ENCODE peak calls at places on chromosomes 13 and 19, in four cellular contexts. One of them, this sample, is unnamed.

GRCh38 chr19:46537136-46538097 is 41.8 kb upstream of the PNMA8B start:
- DNase-seq in Caco-2: no peak
- DNase-seq in lower lobe of right lung: peak; percentile 67
- DNase-seq in tibial artery: peak; percentile 62
- DNase-seq in this sample: peak; percentile 61

GRCh38 chr19:18441804-18442788 is 4.2 kb upstream of the ISYNA1 start:
- DNase-seq in Caco-2: peak; percentile 57
- DNase-seq in tibial artery: no peak
- DNase-seq in lower lobe of right lung: no peak
- DNase-seq in this sample: no peak

GRCh38 chr13:95325485-95325884 is 24.2 kb upstream of the ABCC4 start:
- DNase-seq in Caco-2: no peak
- DNase-seq in tibial artery: no peak
- DNase-seq in lower lobe of right lung: no peak
- DNase-seq in this sample: no peak

GRCh38 chr13:48944221-48944620 is 31.5 kb upstream of the FNDC3A start:
- DNase-seq in Caco-2: no peak
- DNase-seq in tibial artery: no peak
- DNase-seq in lower lobe of right lung: no peak
- DNase-seq in this sample: peak; percentile 30

GRCh38 chr13:113805431-113806103 is 46.5 kb downstream of the TMEM255B start:
- DNase-seq in tibial artery: no peak
- DNase-seq in lower lobe of right lung: no peak
- DNase-seq in Caco-2: no peak
- DNase-seq in this sample: no peak

GRCh38 chr19:6713773-6714692 is 6.4 kb downstream of the C3 start:
- DNase-seq in Caco-2: no peak
- DNase-seq in lower lobe of right lung: peak; percentile 42
- DNase-seq in tibial artery: no peak
- DNase-seq in this sample: no peak

GRCh38 chr19:21158523-21159135 is 16.8 kb downstream of the ZNF431 start:
- DNase-seq in lower lobe of right lung: no peak
- DNase-seq in tibial artery: no peak
- DNase-seq in Caco-2: no peak
- DNase-seq in this sample: peak; percentile 69

GRCh38 chr19:34082289-34083077 is 89.8 kb upstream of the LSM14A start:
- DNase-seq in tibial artery: no peak
- DNase-seq in lower lobe of right lung: no peak
- DNase-seq in Caco-2: no peak
- DNase-seq in this sample: no peak

GRCh38 chr13:35164324-35164932 is 222.4 kb downstream of the NBEA start:
- DNase-seq in Caco-2: no peak
- DNase-seq in lower lobe of right lung: no peak
- DNase-seq in tibial artery: no peak
- DNase-seq in this sample: peak; percentile 65

GRCh38 chr13:98749501-98749900 is 3.0 kb downstream of the SLC15A1 start:
- DNase-seq in lower lobe of right lung: no peak
- DNase-seq in tibial artery: no peak
- DNase-seq in Caco-2: no peak
- DNase-seq in this sample: peak; percentile 31

GRCh38 chr19:13208131-13208963 is 58.1 kb downstream of the IER2 start:
- DNase-seq in lower lobe of right lung: peak; percentile 74
- DNase-seq in tibial artery: peak; percentile 41
- DNase-seq in Caco-2: no peak
- DNase-seq in this sample: peak; percentile 83

GRCh38 chr19:13008926-13009787 is 13.9 kb downstream of the NFIX start:
- DNase-seq in tibial artery: no peak
- DNase-seq in lower lobe of right lung: no peak
- DNase-seq in Caco-2: no peak
- DNase-seq in this sample: no peak

GRCh38 chr13:107518292-107518691 is 697.0 kb downstream of the LIG4 start:
- DNase-seq in tibial artery: no peak
- DNase-seq in Caco-2: no peak
- DNase-seq in lower lobe of right lung: no peak
- DNase-seq in this sample: peak; percentile 24

GRCh38 chr13:27379694-27380596 is 44.5 kb upstream of the GTF3A start:
- DNase-seq in tibial artery: peak; percentile 35
- DNase-seq in lower lobe of right lung: no peak
- DNase-seq in Caco-2: peak; percentile 85
- DNase-seq in this sample: peak; percentile 44

GRCh38 chr13:98144501-98145350 is 1.8 kb downstream of the FARP1 start:
- DNase-seq in Caco-2: peak; percentile 58
- DNase-seq in tibial artery: no peak
- DNase-seq in lower lobe of right lung: peak; percentile 50
- DNase-seq in this sample: peak; percentile 42

GRCh38 chr19:35613574-35613973 is 1.0 kb downstream of the HAUS5 start:
- DNase-seq in tibial artery: no peak
- DNase-seq in lower lobe of right lung: no peak
- DNase-seq in Caco-2: no peak
- DNase-seq in this sample: no peak

GRCh38 chr13:27372896-27373295 is 51.5 kb upstream of the GTF3A start:
- DNase-seq in Caco-2: peak; percentile 80
- DNase-seq in lower lobe of right lung: peak; percentile 80
- DNase-seq in tibial artery: no peak
- DNase-seq in this sample: peak; percentile 18

GRCh38 chr13:43203781-43204180 is 180.4 kb downstream of the DNAJC15 start:
- DNase-seq in lower lobe of right lung: no peak
- DNase-seq in tibial artery: no peak
- DNase-seq in Caco-2: no peak
- DNase-seq in this sample: no peak

GRCh38 chr19:14450168-14450874 is 17.2 kb downstream of the PKN1 start:
- DNase-seq in lower lobe of right lung: no peak
- DNase-seq in tibial artery: no peak
- DNase-seq in Caco-2: peak; percentile 81
- DNase-seq in this sample: peak; percentile 28

GRCh38 chr19:39582891-39583625 is 19.3 kb upstream of the LGALS13 start:
- DNase-seq in tibial artery: no peak
- DNase-seq in lower lobe of right lung: no peak
- DNase-seq in Caco-2: no peak
- DNase-seq in this sample: no peak

GRCh38 chr13:107035778-107036177 is 467.8 kb upstream of the ARGLU1 start:
- DNase-seq in tibial artery: no peak
- DNase-seq in lower lobe of right lung: no peak
- DNase-seq in Caco-2: no peak
- DNase-seq in this sample: peak; percentile 21

GRCh38 chr13:101394597-101394996 is 21.7 kb downstream of the NALCN start:
- DNase-seq in lower lobe of right lung: no peak
- DNase-seq in tibial artery: no peak
- DNase-seq in Caco-2: no peak
- DNase-seq in this sample: no peak

GRCh38 chr19:310141-310651 is 19.0 kb upstream of the PLPP2 start:
- DNase-seq in tibial artery: no peak
- DNase-seq in lower lobe of right lung: no peak
- DNase-seq in Caco-2: no peak
- DNase-seq in this sample: no peak

GRCh38 chr13:41568990-41569387 is 111.6 kb downstream of the RGCC start:
- DNase-seq in tibial artery: no peak
- DNase-seq in lower lobe of right lung: no peak
- DNase-seq in Caco-2: no peak
- DNase-seq in this sample: peak; percentile 71

GRCh38 chr13:27476943-27477681 is 26.7 kb upstream of the MTIF3 start:
- DNase-seq in tibial artery: no peak
- DNase-seq in Caco-2: peak; percentile 56
- DNase-seq in lower lobe of right lung: no peak
- DNase-seq in this sample: peak; percentile 7

GRCh38 chr19:18456974-18457373 is 19.0 kb upstream of the ISYNA1 start:
- DNase-seq in Caco-2: no peak
- DNase-seq in lower lobe of right lung: no peak
- DNase-seq in tibial artery: peak; percentile 80
- DNase-seq in this sample: no peak

GRCh38 chr19:56681702-56682101 is 10.1 kb upstream of the ZNF835 start:
- DNase-seq in tibial artery: no peak
- DNase-seq in lower lobe of right lung: no peak
- DNase-seq in Caco-2: no peak
- DNase-seq in this sample: no peak

GRCh38 chr13:112153846-112154245 is 86.9 kb downstream of the SOX1 start:
- DNase-seq in lower lobe of right lung: no peak
- DNase-seq in tibial artery: no peak
- DNase-seq in Caco-2: no peak
- DNase-seq in this sample: no peak

GRCh38 chr13:111939285-111940278 is 127.4 kb upstream of the SOX1 start:
- DNase-seq in Caco-2: no peak
- DNase-seq in tibial artery: no peak
- DNase-seq in lower lobe of right lung: no peak
- DNase-seq in this sample: no peak

GRCh38 chr13:28526876-28527275 is 31.9 kb upstream of the FLT1 start:
- DNase-seq in tibial artery: no peak
- DNase-seq in lower lobe of right lung: no peak
- DNase-seq in Caco-2: no peak
- DNase-seq in this sample: no peak

GRCh38 chr19:54041969-54042606 is 21.6 kb downstream of the VSTM1 start:
- DNase-seq in lower lobe of right lung: no peak
- DNase-seq in tibial artery: no peak
- DNase-seq in Caco-2: no peak
- DNase-seq in this sample: no peak

GRCh38 chr13:111387026-111387871 is 66.8 kb downstream of the TEX29 start:
- DNase-seq in tibial artery: peak; percentile 2
- DNase-seq in Caco-2: no peak
- DNase-seq in lower lobe of right lung: no peak
- DNase-seq in this sample: no peak

GRCh38 chr19:33644284-33644836 is 22.6 kb downstream of the CHST8 start:
- DNase-seq in Caco-2: no peak
- DNase-seq in lower lobe of right lung: peak; percentile 11
- DNase-seq in tibial artery: no peak
- DNase-seq in this sample: no peak

DNA sequence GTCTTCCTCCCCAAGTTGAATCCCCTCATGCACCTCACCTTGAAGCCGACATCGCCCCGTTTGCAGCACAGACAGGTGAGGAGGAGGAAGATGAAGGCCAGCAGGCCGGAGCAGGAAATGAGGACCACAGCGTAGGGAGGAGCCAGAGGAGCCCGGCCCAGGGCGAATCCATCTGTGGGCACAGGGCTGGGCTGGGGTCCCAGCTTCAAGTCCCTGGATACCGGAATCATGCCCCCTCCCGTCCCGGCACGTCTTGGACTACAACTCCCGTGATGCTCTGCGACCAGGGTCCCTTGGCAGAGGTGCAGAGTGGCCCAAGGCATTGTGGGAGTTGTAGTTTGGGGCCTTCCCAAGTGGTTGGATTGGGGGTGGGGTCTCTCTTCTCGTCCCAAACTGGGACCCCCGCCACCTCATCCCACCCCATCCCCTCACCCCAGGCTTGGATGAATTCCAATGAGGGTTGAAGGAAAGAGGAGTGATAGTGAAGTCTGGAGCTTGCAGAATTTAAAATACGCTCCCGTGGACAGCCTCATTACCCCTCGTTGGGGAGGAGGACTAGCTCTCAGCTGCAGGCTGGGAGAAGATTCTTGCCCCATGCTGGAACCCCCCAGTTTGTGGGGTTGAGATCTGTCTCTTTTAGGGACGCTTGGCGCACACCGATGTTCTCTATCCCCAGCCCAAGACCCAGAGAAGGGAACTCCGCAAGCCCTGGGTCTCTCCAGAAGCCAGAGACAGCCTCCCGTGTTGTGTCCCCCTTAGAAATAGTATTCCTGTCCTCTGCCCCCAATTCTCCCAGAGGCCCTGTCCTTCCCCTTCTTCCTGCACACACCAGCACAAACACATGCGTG is 990 bp downstream of the LMTK3 start:
- DNase-seq in Caco-2: peak; percentile 78
- DNase-seq in lower lobe of right lung: peak; percentile 71
- DNase-seq in tibial artery: peak; percentile 57
- DNase-seq in this sample: peak; percentile 53
- H3K4me3 ChIP-seq in Caco-2: peak overlapping the region; percentile 32
- H3K4me3 ChIP-seq in lower lobe of right lung: peak overlapping the region; percentile 21
- H3K4me3 ChIP-seq in tibial artery: no peak overlapping the region
- H3K4me3 ChIP-seq in this sample: peak overlapping the region; percentile 14

DNA sequence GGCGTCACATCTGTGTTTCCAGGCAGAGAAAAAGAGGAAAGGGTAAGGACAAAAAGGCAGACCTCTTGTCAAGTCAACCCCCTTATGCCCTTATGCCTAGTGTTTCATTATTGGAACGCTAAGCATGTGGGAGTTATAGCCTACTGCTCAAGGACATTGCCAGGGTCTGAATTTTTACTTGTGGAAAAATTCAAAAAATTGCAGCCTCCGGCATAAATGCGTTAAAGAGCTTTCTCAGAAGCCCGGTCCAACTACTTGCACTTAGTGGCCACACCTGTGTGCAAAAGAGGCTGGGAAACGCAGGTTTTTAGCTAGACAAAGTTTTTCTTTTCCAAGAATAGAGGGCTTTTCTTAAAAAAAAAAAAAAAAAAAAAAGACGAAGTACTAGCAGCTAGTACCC is 139.8 kb downstream of the DPF1 start:
- DNase-seq in tibial artery: no peak
- DNase-seq in lower lobe of right lung: no peak
- DNase-seq in Caco-2: no peak
- DNase-seq in this sample: no peak
- TF ChIP-seq CTCF in tibial artery: no peak
- TF ChIP-seq CTCF in lower lobe of right lung: no peak
- TF ChIP-seq CTCF in Caco-2: no peak
- TF ChIP-seq CTCF in this sample: no peak

DNA sequence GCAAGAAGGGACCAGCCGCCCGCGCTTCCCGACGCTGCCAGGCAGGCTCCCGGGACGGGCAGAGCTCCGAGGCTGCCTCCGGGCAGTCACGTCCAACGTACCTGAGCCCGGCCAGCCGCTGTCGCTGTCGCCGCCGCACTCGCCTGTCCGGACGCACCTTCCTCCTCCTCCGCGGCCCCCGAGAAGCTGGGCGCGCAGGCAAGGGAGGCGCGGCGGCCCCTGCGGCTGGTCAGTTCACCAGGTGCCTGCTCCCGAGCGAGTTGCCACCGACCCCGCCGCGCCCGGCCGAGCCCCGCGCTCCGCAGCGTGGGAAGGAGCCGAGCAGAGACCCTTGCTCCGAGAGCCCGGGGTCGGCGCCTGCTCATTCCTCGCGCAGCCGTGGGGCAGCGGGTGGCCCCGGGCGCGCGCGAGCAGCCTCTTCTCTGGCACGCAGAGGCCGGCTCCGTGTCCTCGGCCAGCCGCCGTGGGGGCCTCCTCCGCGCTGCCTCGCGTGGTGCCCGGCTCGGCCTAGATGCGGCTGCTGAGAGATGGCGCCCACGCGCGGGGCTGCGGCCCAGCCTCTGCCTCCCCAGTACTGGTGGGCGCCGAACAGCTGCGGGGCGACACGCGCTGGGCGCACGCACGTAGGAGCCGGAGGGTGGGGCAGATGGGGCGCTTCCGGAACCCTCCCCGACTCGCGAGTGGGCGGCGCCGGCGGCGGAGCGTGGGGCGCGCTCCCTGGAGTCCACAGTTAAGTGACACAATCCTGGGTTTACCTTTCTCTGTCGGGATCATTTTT is 419.4 kb downstream of the UQCRFS1 start:
- DNase-seq in lower lobe of right lung: no peak
- DNase-seq in Caco-2: no peak
- DNase-seq in tibial artery: no peak
- DNase-seq in this sample: no peak
- H3K4me3 ChIP-seq in lower lobe of right lung: no peak overlapping the region
- H3K4me3 ChIP-seq in Caco-2: no peak overlapping the region
- H3K4me3 ChIP-seq in tibial artery: no peak overlapping the region
- H3K4me3 ChIP-seq in this sample: no peak overlapping the region

DNA sequence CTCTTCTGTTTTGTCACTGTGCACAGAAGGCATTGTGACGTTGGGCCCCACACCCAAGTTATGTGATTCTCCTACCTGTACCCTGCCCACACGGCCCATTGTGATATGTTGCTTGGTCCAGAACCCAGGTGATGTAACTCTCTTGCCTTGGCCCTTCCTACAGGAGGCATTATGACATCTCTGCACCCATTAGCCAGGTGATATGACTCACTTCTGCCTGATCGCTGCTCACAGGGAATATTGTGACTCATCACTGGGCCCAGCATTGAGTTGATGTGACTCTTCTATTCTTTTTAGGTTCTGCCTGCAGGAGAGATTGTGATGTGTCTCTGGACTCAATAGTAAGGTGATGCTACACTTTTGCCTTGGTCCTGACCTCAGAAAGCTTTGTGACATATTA is 65.4 kb upstream of the ZNF91 start:
- DNase-seq in tibial artery: no peak
- DNase-seq in Caco-2: no peak
- DNase-seq in lower lobe of right lung: no peak
- DNase-seq in this sample: no peak
- TF ChIP-seq CTCF in tibial artery: no peak
- TF ChIP-seq CTCF in Caco-2: no peak
- TF ChIP-seq CTCF in lower lobe of right lung: no peak
- TF ChIP-seq CTCF in this sample: no peak

This sample was measured in fibroblast of pulmonary artery.